ENCODE peak calls at places on chromosomes 4 and X, in nine cellular contexts. One of them, this sample, is unnamed.
A peak's percentile ranks its signal among the peaks of the same experiment; 100 is the strongest.

GRCh38 chr4:112145820-112146813 is 863 bp downstream of the FAM241A start:
- DNase-seq in osteoblast: peak; percentile 92
- DNase-seq in PC-9: peak; percentile 28
- DNase-seq in ascending aorta: no peak
- DNase-seq in upper lobe of right lung: peak; percentile 78
- DNase-seq in GM12878: peak; percentile 17
- DNase-seq in suprapubic skin: no peak
- DNase-seq in endodermal cell: peak; percentile 82
- DNase-seq in HCT116: no peak
- DNase-seq in this sample: peak; percentile 64

GRCh38 chr4:102533916-102534315 is 32.8 kb downstream of the NFKB1 start:
- DNase-seq in ascending aorta: no peak
- DNase-seq in upper lobe of right lung: no peak
- DNase-seq in endodermal cell: no peak
- DNase-seq in suprapubic skin: no peak
- DNase-seq in PC-9: no peak
- DNase-seq in GM12878: no peak
- DNase-seq in HCT116: no peak
- DNase-seq in osteoblast: no peak
- DNase-seq in this sample: no peak

GRCh38 chrX:130170752-130171445 is 863 bp upstream of the RAB33A start:
- DNase-seq in GM12878: peak; percentile 39
- DNase-seq in HCT116: no peak
- DNase-seq in upper lobe of right lung: peak; percentile 61
- DNase-seq in PC-9: no peak
- DNase-seq in endodermal cell: peak; percentile 85
- DNase-seq in suprapubic skin: no peak
- DNase-seq in osteoblast: peak; percentile 77
- DNase-seq in ascending aorta: no peak
- DNase-seq in this sample: peak; percentile 46

GRCh38 chr4:102696763-102697162 is 64.0 kb downstream of the MANBA start:
- DNase-seq in PC-9: no peak
- DNase-seq in HCT116: no peak
- DNase-seq in GM12878: no peak
- DNase-seq in osteoblast: no peak
- DNase-seq in suprapubic skin: no peak
- DNase-seq in ascending aorta: no peak
- DNase-seq in upper lobe of right lung: no peak
- DNase-seq in endodermal cell: no peak
- DNase-seq in this sample: no peak

GRCh38 chr4:183532823-183533222 is 28.0 kb downstream of the ING2 start:
- DNase-seq in PC-9: no peak
- DNase-seq in suprapubic skin: no peak
- DNase-seq in endodermal cell: no peak
- DNase-seq in ascending aorta: no peak
- DNase-seq in osteoblast: peak; percentile 72
- DNase-seq in GM12878: no peak
- DNase-seq in HCT116: no peak
- DNase-seq in upper lobe of right lung: no peak
- DNase-seq in this sample: no peak

GRCh38 chr4:154743683-154744340 is at the start of gene LRAT:
- DNase-seq in suprapubic skin: peak; percentile 79
- DNase-seq in osteoblast: peak; percentile 93
- DNase-seq in PC-9: peak; percentile 81
- DNase-seq in endodermal cell: peak; percentile 95
- DNase-seq in HCT116: peak; percentile 54
- DNase-seq in GM12878: no peak
- DNase-seq in ascending aorta: no peak
- DNase-seq in upper lobe of right lung: peak; percentile 88
- DNase-seq in this sample: peak; percentile 86

GRCh38 chr4:182577411-182577810 is 334.2 kb downstream of the TENM3 start:
- DNase-seq in osteoblast: no peak
- DNase-seq in PC-9: no peak
- DNase-seq in endodermal cell: no peak
- DNase-seq in GM12878: no peak
- DNase-seq in ascending aorta: no peak
- DNase-seq in upper lobe of right lung: no peak
- DNase-seq in HCT116: no peak
- DNase-seq in suprapubic skin: no peak
- DNase-seq in this sample: no peak

GRCh38 chrX:136750364-136750763 is 30.4 kb downstream of the ARHGEF6 start:
- DNase-seq in ascending aorta: no peak
- DNase-seq in HCT116: no peak
- DNase-seq in osteoblast: no peak
- DNase-seq in upper lobe of right lung: no peak
- DNase-seq in GM12878: no peak
- DNase-seq in PC-9: no peak
- DNase-seq in suprapubic skin: no peak
- DNase-seq in endodermal cell: no peak
- DNase-seq in this sample: no peak

GRCh38 chr4:137705171-137705783 is 173.0 kb upstream of the PCDH18 start:
- DNase-seq in HCT116: no peak
- DNase-seq in osteoblast: peak; percentile 34
- DNase-seq in ascending aorta: no peak
- DNase-seq in GM12878: no peak
- DNase-seq in upper lobe of right lung: no peak
- DNase-seq in endodermal cell: no peak
- DNase-seq in suprapubic skin: no peak
- DNase-seq in PC-9: no peak
- DNase-seq in this sample: no peak

DNA sequence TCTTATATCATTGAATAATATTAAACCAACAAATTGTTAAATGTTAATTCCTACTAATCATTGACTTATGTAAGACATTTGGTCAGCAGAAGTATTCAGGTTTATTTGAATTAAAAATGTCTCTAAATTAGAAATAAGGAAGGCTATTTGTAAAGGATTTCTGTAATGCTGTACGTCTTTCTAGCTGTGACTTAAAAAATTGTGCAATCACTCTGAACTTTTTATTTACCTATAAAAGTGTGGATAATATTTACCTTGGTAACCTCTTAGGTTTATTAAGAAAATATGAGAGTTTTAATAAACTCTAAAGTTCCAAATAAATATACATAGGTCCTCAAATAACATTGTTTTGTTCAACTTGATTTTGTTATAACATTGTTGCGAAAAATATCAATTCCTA is 76.9 kb downstream of the SLC30A9 start:
- DNase-seq in HCT116: no peak
- DNase-seq in PC-9: no peak
- DNase-seq in osteoblast: no peak
- DNase-seq in endodermal cell: no peak
- DNase-seq in suprapubic skin: no peak
- DNase-seq in GM12878: no peak
- DNase-seq in upper lobe of right lung: no peak
- DNase-seq in ascending aorta: no peak
- DNase-seq in this sample: no peak
- H3K36me3 ChIP-seq in HCT116: no peaks in the 10 kb centered on the region
- H3K36me3 ChIP-seq in PC-9: peaks cover 20% of the 10 kb centered on the region
- H3K36me3 ChIP-seq in osteoblast: peaks cover 37% of the 10 kb centered on the region
- H3K36me3 ChIP-seq in endodermal cell: peaks cover 63% of the 10 kb centered on the region
- H3K36me3 ChIP-seq in suprapubic skin: peaks cover 45% of the 10 kb centered on the region
- H3K36me3 ChIP-seq in GM12878: peaks cover 5% of the 10 kb centered on the region
- H3K36me3 ChIP-seq in upper lobe of right lung: peaks cover 43% of the 10 kb centered on the region
- H3K36me3 ChIP-seq in ascending aorta: no peaks in the 10 kb centered on the region
- H3K36me3 ChIP-seq in this sample: no peaks in the 10 kb centered on the region

DNA sequence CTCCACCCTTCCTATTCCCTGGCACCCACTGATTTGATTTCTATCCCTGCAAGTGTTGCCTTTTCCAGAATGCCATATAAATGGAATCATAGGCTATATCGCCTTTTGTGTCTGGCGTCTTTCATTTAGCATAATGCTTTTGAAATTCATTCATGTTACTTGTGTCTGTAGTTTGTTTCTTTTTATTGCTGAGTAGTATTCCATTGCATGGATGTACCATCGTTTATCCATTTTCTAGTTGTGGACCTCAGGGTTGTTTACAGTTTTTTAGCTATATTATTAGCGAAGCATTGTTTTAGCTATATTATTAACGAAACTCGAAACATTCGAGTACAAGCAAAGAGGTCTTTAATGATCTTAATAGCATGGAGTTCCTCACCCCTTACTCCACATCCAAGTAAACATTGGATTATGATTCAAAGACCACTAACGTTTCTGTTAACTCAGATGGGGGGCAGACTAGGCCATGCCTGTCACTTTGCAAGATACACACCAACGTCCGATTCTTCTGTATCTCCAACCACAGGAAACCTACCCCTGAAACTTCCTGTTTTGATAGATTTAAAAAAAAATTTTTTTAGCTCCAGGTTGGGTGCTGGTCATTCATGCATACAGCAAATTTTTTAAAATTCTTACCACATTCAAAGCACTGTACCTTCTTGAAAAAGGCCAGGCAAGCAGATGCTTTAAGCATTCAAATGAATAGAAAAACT is 1.1 kb downstream of the DCK start:
- DNase-seq in upper lobe of right lung: no peak
- DNase-seq in osteoblast: no peak
- DNase-seq in PC-9: no peak
- DNase-seq in endodermal cell: no peak
- DNase-seq in suprapubic skin: no peak
- DNase-seq in HCT116: no peak
- DNase-seq in GM12878: no peak
- DNase-seq in ascending aorta: no peak
- DNase-seq in this sample: no peak
- H3K4me1 ChIP-seq in upper lobe of right lung: peaks cover 14% of the 10 kb centered on the region
- H3K4me1 ChIP-seq in osteoblast: peaks cover 19% of the 10 kb centered on the region
- H3K4me1 ChIP-seq in PC-9: peaks cover 10% of the 10 kb centered on the region
- H3K4me1 ChIP-seq in endodermal cell: no peaks in the 10 kb centered on the region
- H3K4me1 ChIP-seq in suprapubic skin: peaks cover 48% of the 10 kb centered on the region
- H3K4me1 ChIP-seq in HCT116: no peaks in the 10 kb centered on the region
- H3K4me1 ChIP-seq in GM12878: peaks cover 3% of the 10 kb centered on the region
- H3K4me1 ChIP-seq in ascending aorta: peaks cover 6% of the 10 kb centered on the region
- H3K4me1 ChIP-seq in this sample: peaks cover 12% of the 10 kb centered on the region

DNA sequence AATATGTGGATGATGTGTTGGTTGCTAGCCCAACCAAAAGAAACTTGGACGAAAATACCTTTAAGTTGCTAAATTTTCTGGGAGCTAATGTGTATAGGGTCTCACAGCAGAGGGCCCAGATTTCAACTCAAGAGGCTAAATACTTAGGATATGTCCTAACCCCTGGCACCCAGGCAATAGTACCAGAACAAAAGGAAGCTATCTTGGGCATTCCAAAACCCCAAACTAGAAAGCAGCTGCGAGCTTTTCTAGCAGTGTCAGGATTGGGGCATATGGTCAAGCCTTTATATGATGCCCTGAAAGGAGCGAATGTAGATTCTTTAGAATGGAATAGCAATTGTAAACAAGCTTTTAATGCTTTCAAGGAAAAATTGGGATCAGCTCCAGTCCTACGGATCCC is 10.6 kb downstream of the CXCL2 start:
- DNase-seq in HCT116: no peak
- DNase-seq in PC-9: no peak
- DNase-seq in GM12878: no peak
- DNase-seq in upper lobe of right lung: no peak
- DNase-seq in endodermal cell: no peak
- DNase-seq in suprapubic skin: no peak
- DNase-seq in ascending aorta: no peak
- DNase-seq in osteoblast: no peak
- DNase-seq in this sample: no peak
- TF ChIP-seq CTCF in HCT116: no peak
- TF ChIP-seq CTCF in PC-9: no peak
- TF ChIP-seq CTCF in GM12878: no peak
- TF ChIP-seq CTCF in upper lobe of right lung: no peak
- TF ChIP-seq CTCF in endodermal cell: no peak
- TF ChIP-seq CTCF in suprapubic skin: no peak
- TF ChIP-seq CTCF in ascending aorta: no peak
- TF ChIP-seq CTCF in osteoblast: no peak
- TF ChIP-seq CTCF in this sample: no peak

GRCh38 chr4:6609415-6610079 is 30.9 kb upstream of the MRFAP1 start:
- DNase-seq in PC-9: no peak
- DNase-seq in osteoblast: peak; percentile 62
- DNase-seq in upper lobe of right lung: no peak
- DNase-seq in GM12878: no peak
- DNase-seq in ascending aorta: no peak
- DNase-seq in suprapubic skin: no peak
- DNase-seq in HCT116: no peak
- DNase-seq in endodermal cell: no peak
- DNase-seq in this sample: no peak
- H3K36me3 ChIP-seq in PC-9: no peaks in the 10 kb centered on the region
- H3K36me3 ChIP-seq in osteoblast: peaks cover 25% of the 10 kb centered on the region
- H3K36me3 ChIP-seq in upper lobe of right lung: peaks cover 56% of the 10 kb centered on the region
- H3K36me3 ChIP-seq in GM12878: peaks cover 7% of the 10 kb centered on the region
- H3K36me3 ChIP-seq in ascending aorta: peaks cover 68% of the 10 kb centered on the region
- H3K36me3 ChIP-seq in suprapubic skin: peaks cover 91% of the 10 kb centered on the region
- H3K36me3 ChIP-seq in HCT116: no peaks in the 10 kb centered on the region
- H3K36me3 ChIP-seq in endodermal cell: peaks cover 22% of the 10 kb centered on the region
- H3K36me3 ChIP-seq in this sample: peaks cover 4% of the 10 kb centered on the region

DNA sequence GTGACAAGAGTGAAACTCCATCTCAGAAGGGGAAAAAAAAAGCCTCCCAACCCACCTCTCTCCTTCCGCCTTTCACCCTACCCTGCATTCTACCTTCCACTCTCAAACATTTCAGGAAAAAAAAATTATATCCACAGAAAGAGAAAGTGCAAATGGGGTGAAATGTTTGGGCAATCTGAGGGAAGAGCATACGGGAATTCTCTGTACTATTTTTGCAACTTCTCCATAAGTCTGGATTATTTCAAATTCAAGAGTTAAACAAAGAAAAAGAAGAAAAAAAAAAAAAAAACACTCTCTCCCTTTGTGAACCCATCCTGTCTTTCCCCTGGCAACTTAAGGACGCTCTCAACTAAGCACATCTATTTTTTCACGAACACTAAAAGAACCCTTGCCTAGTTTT is 41.3 kb downstream of the AFAP1 start:
- DNase-seq in ascending aorta: no peak
- DNase-seq in upper lobe of right lung: no peak
- DNase-seq in PC-9: no peak
- DNase-seq in HCT116: no peak
- DNase-seq in suprapubic skin: no peak
- DNase-seq in endodermal cell: no peak
- DNase-seq in osteoblast: no peak
- DNase-seq in GM12878: no peak
- DNase-seq in this sample: no peak
- H3K4me1 ChIP-seq in ascending aorta: peaks cover 38% of the 10 kb centered on the region
- H3K4me1 ChIP-seq in upper lobe of right lung: peaks cover 5% of the 10 kb centered on the region
- H3K4me1 ChIP-seq in PC-9: no peaks in the 10 kb centered on the region
- H3K4me1 ChIP-seq in HCT116: no peaks in the 10 kb centered on the region
- H3K4me1 ChIP-seq in suprapubic skin: peaks cover 12% of the 10 kb centered on the region
- H3K4me1 ChIP-seq in endodermal cell: peaks cover 30% of the 10 kb centered on the region
- H3K4me1 ChIP-seq in osteoblast: peaks cover 56% of the 10 kb centered on the region
- H3K4me1 ChIP-seq in GM12878: no peaks in the 10 kb centered on the region
- H3K4me1 ChIP-seq in this sample: no peaks in the 10 kb centered on the region

DNA sequence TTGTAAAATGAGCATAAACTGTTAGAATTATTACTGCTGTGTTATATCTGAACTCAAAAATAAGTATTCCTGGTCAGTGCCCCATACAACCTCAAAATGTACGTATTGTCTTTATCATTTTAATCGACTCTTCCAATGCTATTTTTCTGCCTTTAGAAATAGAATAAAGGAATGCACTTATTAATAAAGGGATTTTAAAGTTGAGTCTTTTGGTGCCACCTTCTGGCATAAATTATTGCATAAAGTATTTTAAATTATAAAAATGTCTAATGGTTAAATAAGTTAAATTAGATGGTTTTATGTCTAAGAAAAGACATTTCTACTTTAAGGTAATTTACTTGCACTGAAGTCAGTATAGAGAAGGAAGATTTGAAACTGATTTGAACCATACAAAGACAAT is 424.0 kb upstream of the NDST4 start:
- DNase-seq in PC-9: no peak
- DNase-seq in HCT116: peak; percentile 12
- DNase-seq in osteoblast: no peak
- DNase-seq in endodermal cell: no peak
- DNase-seq in ascending aorta: no peak
- DNase-seq in upper lobe of right lung: no peak
- DNase-seq in suprapubic skin: no peak
- DNase-seq in GM12878: no peak
- DNase-seq in this sample: no peak
- TF ChIP-seq CTCF in PC-9: peak; percentile 38
- TF ChIP-seq CTCF in HCT116: no peak
- TF ChIP-seq CTCF in osteoblast: no peak
- TF ChIP-seq CTCF in endodermal cell: no peak
- TF ChIP-seq CTCF in ascending aorta: no peak
- TF ChIP-seq CTCF in upper lobe of right lung: peak; percentile 18
- TF ChIP-seq CTCF in suprapubic skin: no peak
- TF ChIP-seq CTCF in GM12878: no peak
- TF ChIP-seq CTCF in this sample: no peak